ENCODE peak calls at places on chromosomes 7 and 10, in four cellular contexts. E is A549, X is thoracic aorta, V is OCI-LY7. O is an unnamed sample. For H3K9me3, the result is how much of the 10 kb centered on the place peaks cover.

GRCh38 chr7:138895700-138896099 is 85.5 kb downstream of the KIAA1549 start:
- DNase-seq in X (no peak), E (no peak), V (no peak), O (no peak)

GRCh38 chr7:47683485-47683898 is 101.6 kb upstream of the TNS3 start:
- DNase-seq in E (no peak), V (no peak), X (no peak), O (no peak)

GRCh38 chr10:101285519-101286070 is 56.3 kb upstream of the LBX1 start:
- DNase-seq in X (no peak), E (no peak), V (no peak), O (no peak)

GRCh38 chr10:335151-335800 is 200.0 kb downstream of the ZMYND11 start:
- DNase-seq in V (no peak), X (no peak), E (no peak), O (no peak)

GRCh38 chr7:28811003-28811402 is 147.1 kb downstream of the TRIL start:
- DNase-seq in E (no peak), X (no peak), V (no peak), O (no peak)

GRCh38 chr10:42926831-42927230 is 144.2 kb downstream of the BMS1 start:
- DNase-seq in E (no peak), V (no peak), X (no peak), O (no peak)

GRCh38 chr7:47298636-47299035 is 283.3 kb downstream of the TNS3 start:
- DNase-seq in X (no peak), E (no peak), V (no peak), O (no peak)

GRCh38 chr10:97149065-97149680 is 36.6 kb downstream of the SLIT1 start:
- DNase-seq in V (no peak), E (no peak), X (no peak), O (no peak)

GRCh38 chr10:48725708-48726107 is 41.0 kb downstream of the WDFY4 start:
- DNase-seq in V (no peak), E (no peak), X (no peak), O (no peak)

DNA sequence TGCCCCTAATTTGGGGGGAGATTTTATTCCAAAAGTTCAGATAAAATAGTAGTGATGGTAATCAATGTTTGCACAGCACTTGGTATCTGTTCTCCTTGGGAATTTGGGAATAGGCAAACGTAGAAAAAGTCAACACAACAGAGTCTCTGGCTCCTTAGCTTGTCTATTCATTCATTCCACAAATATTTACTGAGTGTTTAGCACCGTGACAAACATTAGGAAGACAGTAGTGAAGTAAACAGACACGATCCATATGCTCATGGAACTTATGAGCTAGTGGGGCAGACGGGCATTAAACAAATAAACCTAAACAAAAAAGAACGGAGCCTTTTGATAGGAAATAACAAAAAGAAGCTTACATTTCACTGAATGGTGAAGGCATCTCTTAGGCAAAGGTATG is 244.0 kb upstream of the NPY start:
- DNase-seq in X (no peak), V (no peak), E (no peak), O (no peak)
- H3K9me3 ChIP-seq in X (under half), V (under half), E (under half), O (under half)

DNA sequence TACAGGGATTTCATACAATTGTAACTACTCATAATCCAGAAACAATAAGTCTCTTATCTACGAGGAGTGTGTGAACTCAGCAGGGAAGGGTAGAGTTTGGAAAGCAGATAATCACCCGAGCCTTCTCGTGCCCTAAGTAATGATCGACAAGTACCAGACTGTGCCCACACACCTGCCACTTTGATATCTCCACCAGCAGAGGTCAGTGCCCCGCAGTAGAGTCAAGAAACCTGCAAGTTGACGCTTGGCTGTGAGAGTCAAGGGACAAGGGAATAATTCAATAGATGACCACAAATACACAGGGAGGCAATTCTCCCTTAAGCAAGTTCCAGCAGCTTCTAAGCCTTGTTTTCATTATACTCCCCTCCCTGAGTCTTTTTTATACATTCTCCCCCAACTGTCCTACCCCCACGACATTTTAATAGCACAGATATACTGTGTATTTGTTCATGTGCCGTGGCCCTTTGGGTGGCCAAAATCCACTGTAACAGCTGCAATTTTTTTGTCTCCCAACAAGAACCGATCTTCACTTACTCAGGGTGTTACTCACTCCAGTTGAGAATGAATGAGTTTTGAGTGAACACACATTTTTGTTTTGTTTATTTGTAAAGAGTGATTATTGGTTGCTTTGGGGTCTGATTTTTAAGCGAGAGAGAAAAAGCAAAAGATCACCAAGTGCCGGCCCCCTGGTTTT is 106.9 kb upstream of the RHEB start:
- DNase-seq in X (no peak), V (peak), E (peak), O (no peak)
- TF ChIP-seq CTCF in X (peak), V (peak), E (peak), O (peak)

GRCh38 chr10:4247379-4247778 is 462.4 kb upstream of the KLF6 start:
- DNase-seq in V (no peak), E (no peak), X (no peak), O (no peak)

GRCh38 chr10:4249841-4250496 is 465.0 kb upstream of the KLF6 start:
- DNase-seq in E (no peak), X (no peak), V (no peak), O (no peak)

GRCh38 chr10:4246881-4247358 is 461.9 kb upstream of the KLF6 start:
- DNase-seq in X (no peak), E (no peak), V (no peak), O (no peak)

GRCh38 chr10:4254101-4254994 is 469.3 kb upstream of the KLF6 start:
- DNase-seq in X (no peak), E (no peak), V (no peak), O (no peak)

DNA sequence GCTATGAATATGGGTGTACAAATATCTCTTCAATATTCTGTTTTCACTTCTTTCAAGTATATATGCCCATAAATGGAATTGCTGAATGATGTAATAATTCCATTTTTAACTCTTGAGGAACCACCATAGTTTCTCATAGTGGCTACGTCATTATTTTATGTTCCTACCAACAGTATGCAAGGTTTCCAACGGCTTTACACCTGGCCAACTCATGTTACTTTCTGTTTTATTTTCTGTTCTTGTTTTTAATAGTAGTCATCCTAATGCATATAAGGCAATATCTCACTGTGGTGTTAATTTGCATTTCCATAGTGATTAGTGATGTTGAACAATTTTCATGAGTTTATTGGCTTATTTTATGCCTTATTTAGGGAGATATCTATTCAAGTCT is 465.5 kb upstream of the KLF6 start:
- DNase-seq in X (no peak), V (no peak), E (no peak), O (no peak)
- H3K9me3 ChIP-seq in X (under half), V (under half), E (under half), O (under half)

DNA sequence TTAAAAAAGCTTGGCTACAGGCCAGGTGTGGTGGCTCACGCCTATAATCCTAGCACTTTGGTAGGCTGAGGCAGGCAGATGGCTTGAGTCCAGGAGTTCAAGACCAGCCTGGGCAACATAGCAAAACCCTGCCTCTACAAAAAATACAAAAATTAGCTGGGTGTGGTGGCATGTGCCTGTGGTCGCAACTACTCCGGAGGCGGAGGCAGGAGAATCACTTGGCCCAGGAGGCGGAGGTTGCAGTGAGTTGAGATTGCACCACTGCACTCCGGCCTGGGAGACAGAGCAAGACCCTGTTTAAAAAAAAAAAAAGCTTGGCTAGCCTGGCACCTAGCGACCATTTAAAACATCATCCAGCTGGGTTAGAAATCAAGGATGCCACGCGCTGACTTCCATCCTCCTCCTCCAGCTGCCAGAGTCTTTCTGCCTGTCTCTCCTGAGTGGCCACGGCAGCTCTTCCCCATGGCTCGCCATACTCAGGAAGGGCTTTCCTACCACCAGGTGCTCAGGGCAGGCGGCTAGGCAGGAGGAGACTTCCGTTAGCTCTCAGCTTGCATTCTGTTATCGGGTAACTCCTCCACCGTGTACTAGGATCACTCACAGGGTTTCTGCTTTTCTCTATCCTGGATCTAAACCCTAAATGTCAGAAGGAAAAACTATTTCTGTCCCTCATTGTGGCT is 45.0 kb downstream of the DENND2A start:
- DNase-seq in E (no peak), X (no peak), V (no peak), O (no peak)
- TF ChIP-seq CTCF in E (no peak), X (no peak), V (no peak), O (no peak)

DNA sequence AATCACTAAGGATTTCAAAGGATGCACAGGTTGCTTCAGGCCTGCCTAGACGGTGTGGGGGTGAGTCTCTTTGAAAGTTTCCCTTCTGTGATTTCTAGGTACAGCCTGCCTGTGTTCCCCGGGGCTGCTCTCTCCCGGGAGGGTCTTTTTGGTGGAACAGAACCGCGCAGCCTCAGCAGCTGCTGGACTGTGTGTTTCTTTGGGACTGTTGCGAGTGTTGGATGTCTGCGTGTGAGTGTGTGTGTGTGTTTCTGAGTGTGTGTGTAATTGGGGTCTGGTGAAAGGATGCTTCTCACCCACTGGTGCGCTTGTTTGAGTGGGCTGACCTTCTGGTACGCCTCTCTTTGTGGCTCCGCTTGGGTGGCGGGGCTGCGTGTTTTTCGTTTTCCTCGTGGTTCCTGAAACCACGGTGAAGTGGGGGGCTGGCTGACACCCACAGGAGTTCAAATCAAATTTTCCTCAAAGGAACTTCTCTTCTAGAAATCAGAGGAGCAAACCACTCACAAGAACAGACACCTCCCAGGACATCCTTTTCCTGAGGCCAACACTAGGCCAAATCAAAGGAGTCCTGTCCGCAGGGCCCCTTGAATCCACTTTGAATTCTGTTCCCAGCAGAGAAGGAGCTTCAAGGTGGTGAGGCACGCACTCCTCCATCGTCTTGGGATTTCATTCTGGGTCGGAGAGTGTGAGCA is 30.1 kb upstream of the ZNF273 start:
- DNase-seq in X (no peak), E (no peak), V (no peak), O (no peak)
- H3K9me3 ChIP-seq in X (under half), E (under half), V (under half), O (under half)

DNA sequence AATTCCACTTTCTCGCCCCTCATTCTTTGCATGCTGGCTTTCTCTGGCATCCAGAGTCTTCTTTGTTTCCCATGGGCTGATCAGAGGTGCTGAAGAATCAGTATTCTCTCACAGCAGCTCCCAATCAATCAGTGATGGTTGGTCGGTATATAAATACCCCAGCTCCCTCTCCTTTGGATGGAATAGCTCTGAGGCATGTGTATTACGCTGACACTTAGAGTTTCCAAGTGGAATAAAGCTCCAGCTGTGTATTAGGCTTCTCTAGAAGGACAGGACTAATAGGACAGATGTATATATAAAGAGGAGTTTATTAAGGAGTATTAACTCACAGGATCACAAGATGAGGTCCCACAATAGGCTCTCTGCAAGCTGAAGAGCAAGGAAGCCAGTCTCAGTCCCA is 218.3 kb upstream of the GRB10 start:
- DNase-seq in E (peak), X (no peak), V (no peak), O (no peak)
- TF ChIP-seq CTCF in E (no peak), X (no peak), V (peak), O (peak)

DNA sequence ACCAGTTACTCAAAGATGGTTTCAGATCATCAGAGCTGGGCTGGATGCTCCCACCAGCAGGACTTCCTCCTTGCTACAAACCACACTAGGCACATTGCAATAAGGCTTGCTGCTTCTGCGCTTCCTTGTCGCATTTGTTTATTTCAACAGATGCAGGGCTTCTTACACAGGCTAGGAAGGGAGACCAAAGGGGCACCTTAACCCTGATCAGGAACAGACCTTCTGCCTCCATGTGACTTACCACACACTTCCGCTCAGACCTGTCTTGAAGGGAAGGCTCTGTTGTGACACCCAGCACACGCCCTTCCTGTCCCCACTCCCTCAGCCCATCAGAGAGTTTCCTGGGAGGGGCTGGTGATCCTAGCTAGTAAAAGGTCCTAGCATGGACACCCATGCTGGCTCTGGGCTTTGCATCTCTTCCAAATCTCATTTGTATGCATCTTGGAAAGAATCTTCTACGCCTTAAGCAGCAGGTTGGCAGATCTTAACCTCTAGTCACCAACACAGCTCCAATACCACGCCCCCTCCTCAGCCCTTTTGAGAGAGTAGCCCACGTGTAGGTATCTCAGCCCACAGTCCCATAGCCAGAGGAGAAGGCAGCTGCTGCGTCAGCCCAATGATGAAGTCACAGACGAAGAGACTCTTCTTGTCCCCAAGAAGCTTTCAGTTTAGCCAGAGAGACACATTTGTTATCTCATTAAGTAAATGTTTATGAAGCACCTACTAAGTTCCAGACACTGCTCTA is 47.1 kb upstream of the SVIL start:
- DNase-seq in X (no peak), E (no peak), V (peak), O (no peak)
- H3K9me3 ChIP-seq in X (under half), E (under half), V (under half), O (under half)

O was measured in Panc1.